ENCODE peak calls at places on chromosomes 3 and 15, in seven cellular contexts. M, V, H, I, R, Y and D are unnamed samples.

GRCh38 chr3:122793568-122794416 is at the start of gene HSPBAP1:
- DNase-seq in H (peak), R (peak), M (peak), V (peak), I (peak), Y (peak), D (peak)

GRCh38 chr3:183958775-183959174 is 58.9 kb downstream of the ABCC5 start:
- DNase-seq in H (no peak), I (no peak), Y (no peak), V (no peak), R (no peak), M (no peak), D (no peak)

GRCh38 chr3:17278006-17278405 is 393.3 kb downstream of the PLCL2 start:
- DNase-seq in Y (no peak), I (no peak), V (no peak), R (no peak), M (no peak), H (no peak), D (no peak)

GRCh38 chr3:181727122-181728036 is 15.7 kb downstream of the SOX2 start:
- DNase-seq in R (no peak), M (peak), Y (no peak), V (no peak), I (no peak), H (no peak), D (no peak)

GRCh38 chr15:101357333-101357732 is 62.3 kb upstream of the SNRPA1 start:
- DNase-seq in R (no peak), H (no peak), Y (no peak), I (no peak), V (no peak), M (no peak), D (no peak)

GRCh38 chr3:65672876-65673815 is 365.6 kb downstream of the MAGI1 start:
- DNase-seq in H (no peak), Y (peak), V (no peak), M (peak), I (peak), R (peak), D (peak)

GRCh38 chr3:47578119-47578630 is 490 bp downstream of the CSPG5 start:
- DNase-seq in I (no peak), R (no peak), M (peak), Y (peak), H (peak), V (peak), D (no peak)

GRCh38 chr3:183764854-183765731 is 60.3 kb downstream of the MAP6D1 start:
- DNase-seq in Y (no peak), H (no peak), R (peak), I (peak), V (no peak), M (peak), D (no peak)

GRCh38 chr3:146865175-146865755 is 260.1 kb upstream of the PLSCR5 start:
- DNase-seq in Y (no peak), I (no peak), H (no peak), M (no peak), V (no peak), R (no peak), D (no peak)